ENCODE peak calls at places on chromosome 1, in eight cellular contexts. G, I, H, Q, C, Y, N and A are unnamed samples.

GRCh38 chr1:12015001-12015491 is 4.3 kb upstream of the MIIP start:
- DNase-seq in G (no peak), I (no peak), H (no peak), Q (peak; percentile 54), C (no peak), Y (no peak), N (no peak), A (no peak)

GRCh38 chr1:244383278-244383884 is 68.3 kb downstream of the ADSS2 start:
- DNase-seq in G (no peak), I (no peak), H (no peak), Q (no peak), C (no peak), Y (no peak), N (no peak), A (no peak)

GRCh38 chr1:36824390-36824861 is 209.9 kb downstream of the GRIK3 start:
- DNase-seq in G (peak; percentile 56), I (no peak), H (no peak), Q (no peak), C (no peak), Y (no peak), N (no peak), A (no peak)

GRCh38 chr1:3020263-3020909 is 881 bp upstream of the ACTRT2 start:
- DNase-seq in G (no peak), I (no peak), H (no peak), Q (no peak), C (no peak), Y (no peak), N (no peak), A (no peak)

GRCh38 chr1:80882552-80882951 is 918.2 kb upstream of the ADGRL2 start:
- DNase-seq in G (no peak), I (peak; percentile 21), H (peak; percentile 41), Q (peak; percentile 22), C (peak; percentile 79), Y (no peak), N (no peak), A (peak; percentile 48)

GRCh38 chr1:93815738-93816110 is 63.3 kb downstream of the DNTTIP2 start:
- DNase-seq in G (no peak), I (no peak), H (no peak), Q (no peak), C (peak; percentile 34), Y (no peak), N (no peak), A (no peak)

GRCh38 chr1:85267313-85267712 is 7.9 kb upstream of the C1orf52 start:
- DNase-seq in G (no peak), I (no peak), H (no peak), Q (no peak), C (no peak), Y (no peak), N (no peak), A (no peak)

GRCh38 chr1:227781314-227781930 is 34.1 kb upstream of the PRSS38 start:
- DNase-seq in G (no peak), I (no peak), H (no peak), Q (no peak), C (no peak), Y (no peak), N (no peak), A (no peak)

GRCh38 chr1:197998110-197998509 is 80.9 kb downstream of the LHX9 start:
- DNase-seq in G (no peak), I (no peak), H (no peak), Q (no peak), C (no peak), Y (no peak), N (no peak), A (no peak)
- TF ChIP-seq CTCF in G (no peak), I (no peak), H (no peak), Q (no peak), C (no peak), Y (no peak), N (no peak), A (peak; percentile 1)

DNA sequence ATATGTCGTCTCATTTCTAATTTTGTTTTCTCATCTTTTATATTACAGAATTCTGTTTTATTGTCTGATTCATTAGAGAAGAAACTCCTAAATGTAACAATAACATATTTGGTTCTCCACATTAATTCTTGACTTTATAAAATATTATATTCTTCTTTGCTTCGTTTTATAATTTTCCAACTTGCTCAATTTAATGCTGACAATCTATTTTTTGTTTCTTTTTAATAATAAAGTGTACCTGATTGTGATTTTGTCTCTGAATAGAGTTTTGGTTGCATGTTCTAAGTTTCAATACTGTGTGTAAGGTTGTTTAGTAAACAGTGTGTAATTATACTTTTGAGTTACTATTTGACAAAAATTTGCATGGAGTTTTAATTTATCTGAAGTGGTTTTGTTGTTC is 131.0 kb upstream of the C1orf105 start:
- DNase-seq in G (no peak), I (no peak), H (no peak), Q (no peak), C (no peak), Y (no peak), N (no peak), A (no peak)
- H3K4me3 ChIP-seq in G (no peak overlapping the region), I (no peak overlapping the region), H (no peak overlapping the region), Q (no peak overlapping the region), C (no peak overlapping the region), Y (no peak overlapping the region), N (no peak overlapping the region), A (no peak overlapping the region)

DNA sequence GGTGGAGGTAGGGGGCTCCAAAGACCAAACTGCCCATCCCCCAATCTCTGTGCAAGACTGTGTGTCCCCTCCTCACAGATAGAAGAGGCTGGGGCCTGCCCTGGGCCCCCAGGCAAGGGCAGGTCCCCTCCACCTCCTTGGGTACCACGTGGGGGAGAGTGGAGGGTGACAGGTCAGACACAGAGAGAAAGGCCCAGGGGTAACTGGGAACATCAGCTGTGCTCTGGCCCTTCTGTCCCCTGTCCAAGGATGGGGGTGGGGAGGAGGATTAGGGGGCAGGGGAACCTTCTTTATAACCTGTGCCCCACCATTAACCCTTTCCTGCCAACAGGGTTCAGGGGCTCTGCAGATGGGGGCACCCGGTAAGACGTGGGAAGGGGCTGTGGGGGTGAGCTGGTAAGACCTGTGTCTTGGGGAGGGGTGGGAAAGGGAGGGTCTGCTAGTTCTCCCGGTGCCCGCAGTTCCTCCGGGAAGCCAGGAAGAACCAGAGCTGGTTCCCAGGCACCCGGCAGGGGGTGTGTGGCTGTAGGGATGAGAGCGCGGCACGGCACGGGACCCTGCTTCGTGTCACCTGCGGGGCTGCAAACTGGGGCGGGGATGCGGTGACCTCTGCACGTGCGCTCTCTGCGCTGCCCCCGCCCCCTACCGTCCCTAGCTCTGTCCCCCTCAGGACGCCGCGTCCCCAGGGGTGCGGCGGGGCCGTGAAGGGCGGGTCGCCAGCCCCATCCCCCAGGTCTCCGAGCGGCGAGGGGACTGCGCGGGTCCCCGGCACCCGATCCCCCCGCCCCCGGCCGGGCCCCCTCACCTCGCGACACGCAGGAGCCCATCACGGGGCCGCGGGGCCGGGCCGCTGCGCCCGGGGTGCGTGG is 601 bp downstream of the FAM131C start:
- DNase-seq in G (peak; percentile 41), I (no peak), H (no peak), Q (no peak), C (no peak), Y (no peak), N (no peak), A (no peak)
- TF ChIP-seq CTCF in G (peak; percentile 28), I (peak; percentile 37), H (no peak), Q (no peak), C (no peak), Y (no peak), N (no peak), A (peak; percentile 12)

GRCh38 chr1:61076728-61077675 is 5.4 kb upstream of the NFIA start:
- DNase-seq in G (peak; percentile 96), I (peak; percentile 59), H (peak; percentile 91), Q (peak; percentile 83), C (peak; percentile 88), Y (peak; percentile 86), N (peak; percentile 59), A (peak; percentile 87)
- H3K4me3 ChIP-seq in G (peak overlapping the region; percentile 72), I (peak overlapping the region; percentile 69), H (peak overlapping the region; percentile 54), Q (peak overlapping the region; percentile 81), C (peak overlapping the region; percentile 68), Y (peak overlapping the region; percentile 63), N (peak overlapping the region; percentile 43), A (peak overlapping the region; percentile 62)